ENCODE peak calls at places on chromosome 2, in eight cellular contexts. One of them, this sample, is unnamed.

GRCh38 chr2:70125498-70125898 is 38.2 kb downstream of the PCBP1 start:
- DNase-seq in cerebellar cortex: no peak
- DNase-seq in AG08396: no peak
- DNase-seq in germinal center: no peak
- DNase-seq in right atrium auricular region: no peak
- DNase-seq in NCI-H1105: no peak
- DNase-seq in G401: no peak
- DNase-seq in dermis microvascular lymphatic vessel endothelial cell: no peak
- DNase-seq in this sample: no peak

GRCh38 chr2:216904554-216904953 is 44.7 kb upstream of the TNP1 start:
- DNase-seq in right atrium auricular region: no peak
- DNase-seq in AG08396: no peak
- DNase-seq in dermis microvascular lymphatic vessel endothelial cell: no peak
- DNase-seq in cerebellar cortex: no peak
- DNase-seq in G401: no peak
- DNase-seq in NCI-H1105: no peak
- DNase-seq in germinal center: no peak
- DNase-seq in this sample: no peak

GRCh38 chr2:112646102-112646719 is 472 bp downstream of the SLC20A1 start:
- DNase-seq in AG08396: peak
- DNase-seq in right atrium auricular region: no peak
- DNase-seq in dermis microvascular lymphatic vessel endothelial cell: peak
- DNase-seq in NCI-H1105: peak
- DNase-seq in germinal center: peak
- DNase-seq in cerebellar cortex: no peak
- DNase-seq in G401: peak
- DNase-seq in this sample: peak

GRCh38 chr2:150230004-150230403 is 257.5 kb downstream of the RND3 start:
- DNase-seq in AG08396: no peak
- DNase-seq in dermis microvascular lymphatic vessel endothelial cell: no peak
- DNase-seq in germinal center: no peak
- DNase-seq in NCI-H1105: no peak
- DNase-seq in right atrium auricular region: no peak
- DNase-seq in G401: no peak
- DNase-seq in cerebellar cortex: no peak
- DNase-seq in this sample: no peak

GRCh38 chr2:11203480-11203879 is 48.2 kb downstream of the SLC66A3 start:
- DNase-seq in germinal center: no peak
- DNase-seq in G401: no peak
- DNase-seq in dermis microvascular lymphatic vessel endothelial cell: peak
- DNase-seq in NCI-H1105: no peak
- DNase-seq in cerebellar cortex: no peak
- DNase-seq in right atrium auricular region: no peak
- DNase-seq in AG08396: peak
- DNase-seq in this sample: peak

GRCh38 chr2:205568620-205569019 is 113.7 kb upstream of the NRP2 start:
- DNase-seq in right atrium auricular region: no peak
- DNase-seq in G401: no peak
- DNase-seq in AG08396: no peak
- DNase-seq in germinal center: no peak
- DNase-seq in cerebellar cortex: no peak
- DNase-seq in NCI-H1105: no peak
- DNase-seq in dermis microvascular lymphatic vessel endothelial cell: no peak
- DNase-seq in this sample: no peak

GRCh38 chr2:128446866-128447537 is 128.3 kb upstream of the HS6ST1 start:
- DNase-seq in germinal center: no peak
- DNase-seq in G401: no peak
- DNase-seq in cerebellar cortex: no peak
- DNase-seq in right atrium auricular region: peak
- DNase-seq in NCI-H1105: no peak
- DNase-seq in dermis microvascular lymphatic vessel endothelial cell: no peak
- DNase-seq in AG08396: no peak
- DNase-seq in this sample: peak

GRCh38 chr2:217195658-217196446 is 336.0 kb upstream of the TNP1 start:
- DNase-seq in G401: no peak
- DNase-seq in NCI-H1105: no peak
- DNase-seq in AG08396: no peak
- DNase-seq in right atrium auricular region: no peak
- DNase-seq in dermis microvascular lymphatic vessel endothelial cell: no peak
- DNase-seq in germinal center: no peak
- DNase-seq in cerebellar cortex: no peak
- DNase-seq in this sample: no peak

GRCh38 chr2:42036413-42036812 is 11.4 kb upstream of the PKDCC start:
- DNase-seq in cerebellar cortex: no peak
- DNase-seq in dermis microvascular lymphatic vessel endothelial cell: no peak
- DNase-seq in right atrium auricular region: no peak
- DNase-seq in NCI-H1105: no peak
- DNase-seq in germinal center: no peak
- DNase-seq in G401: no peak
- DNase-seq in AG08396: no peak
- DNase-seq in this sample: no peak

GRCh38 chr2:133334923-133335322 is 233.3 kb downstream of the NCKAP5 start:
- DNase-seq in dermis microvascular lymphatic vessel endothelial cell: no peak
- DNase-seq in G401: no peak
- DNase-seq in cerebellar cortex: no peak
- DNase-seq in right atrium auricular region: no peak
- DNase-seq in AG08396: no peak
- DNase-seq in germinal center: no peak
- DNase-seq in NCI-H1105: no peak
- DNase-seq in this sample: no peak

GRCh38 chr2:242031481-242032019 is 162.0 kb downstream of the RTP5 start:
- DNase-seq in right atrium auricular region: peak
- DNase-seq in dermis microvascular lymphatic vessel endothelial cell: no peak
- DNase-seq in germinal center: no peak
- DNase-seq in G401: no peak
- DNase-seq in NCI-H1105: no peak
- DNase-seq in AG08396: peak
- DNase-seq in cerebellar cortex: no peak
- DNase-seq in this sample: peak

GRCh38 chr2:170354855-170355649 is 177.1 kb downstream of the MYO3B start:
- DNase-seq in AG08396: no peak
- DNase-seq in G401: no peak
- DNase-seq in cerebellar cortex: no peak
- DNase-seq in right atrium auricular region: no peak
- DNase-seq in dermis microvascular lymphatic vessel endothelial cell: no peak
- DNase-seq in NCI-H1105: peak
- DNase-seq in germinal center: no peak
- DNase-seq in this sample: no peak

GRCh38 chr2:236576053-236576452 is 6.4 kb downstream of the ACKR3 start:
- DNase-seq in G401: no peak
- DNase-seq in cerebellar cortex: no peak
- DNase-seq in dermis microvascular lymphatic vessel endothelial cell: no peak
- DNase-seq in NCI-H1105: no peak
- DNase-seq in germinal center: no peak
- DNase-seq in right atrium auricular region: no peak
- DNase-seq in AG08396: no peak
- DNase-seq in this sample: peak

GRCh38 chr2:225100856-225101294 is 58.6 kb upstream of the DOCK10 start:
- DNase-seq in germinal center: no peak
- DNase-seq in right atrium auricular region: no peak
- DNase-seq in G401: no peak
- DNase-seq in AG08396: peak
- DNase-seq in NCI-H1105: no peak
- DNase-seq in dermis microvascular lymphatic vessel endothelial cell: peak
- DNase-seq in cerebellar cortex: no peak
- DNase-seq in this sample: peak

GRCh38 chr2:183063083-183063482 is 15.5 kb upstream of the DUSP19 start:
- DNase-seq in right atrium auricular region: no peak
- DNase-seq in dermis microvascular lymphatic vessel endothelial cell: peak
- DNase-seq in germinal center: no peak
- DNase-seq in G401: no peak
- DNase-seq in NCI-H1105: no peak
- DNase-seq in AG08396: peak
- DNase-seq in cerebellar cortex: no peak
- DNase-seq in this sample: peak

GRCh38 chr2:25808006-25808383 is 70.3 kb downstream of the ASXL2 start:
- DNase-seq in dermis microvascular lymphatic vessel endothelial cell: no peak
- DNase-seq in NCI-H1105: no peak
- DNase-seq in cerebellar cortex: no peak
- DNase-seq in germinal center: no peak
- DNase-seq in G401: no peak
- DNase-seq in right atrium auricular region: no peak
- DNase-seq in AG08396: peak
- DNase-seq in this sample: peak

GRCh38 chr2:218832081-218832480 is 478 bp upstream of the PRKAG3 start:
- DNase-seq in right atrium auricular region: no peak
- DNase-seq in germinal center: no peak
- DNase-seq in NCI-H1105: no peak
- DNase-seq in AG08396: no peak
- DNase-seq in dermis microvascular lymphatic vessel endothelial cell: no peak
- DNase-seq in G401: no peak
- DNase-seq in cerebellar cortex: no peak
- DNase-seq in this sample: peak

GRCh38 chr2:151777487-151777886 is 43.2 kb upstream of the NEB start:
- DNase-seq in cerebellar cortex: no peak
- DNase-seq in dermis microvascular lymphatic vessel endothelial cell: no peak
- DNase-seq in AG08396: no peak
- DNase-seq in germinal center: no peak
- DNase-seq in NCI-H1105: no peak
- DNase-seq in right atrium auricular region: no peak
- DNase-seq in G401: no peak
- DNase-seq in this sample: no peak